ENCODE peak calls at places on chromosomes 1 and 21, in four cellular contexts. One of them, this sample, is unnamed.

GRCh38 chr1:209010831-209011230 is 572.7 kb upstream of the CAMK1G start:
- DNase-seq in K562: no peak
- DNase-seq in IMR-90: no peak
- DNase-seq in GM12878: no peak
- DNase-seq in this sample: no peak

GRCh38 chr21:14382486-14382834 is 486 bp downstream of the HSPA13 start:
- DNase-seq in IMR-90: peak
- DNase-seq in GM12878: no peak
- DNase-seq in K562: no peak
- DNase-seq in this sample: no peak

GRCh38 chr21:39676054-39676771 is 63.5 kb downstream of the B3GALT5 start:
- DNase-seq in K562: no peak
- DNase-seq in GM12878: peak
- DNase-seq in IMR-90: no peak
- DNase-seq in this sample: peak

GRCh38 chr1:243942196-243943150 is 92.4 kb upstream of the AKT3 start:
- DNase-seq in K562: no peak
- DNase-seq in IMR-90: no peak
- DNase-seq in GM12878: no peak
- DNase-seq in this sample: no peak

GRCh38 chr1:30409476-30410152 is 313.8 kb downstream of the MATN1 start:
- DNase-seq in IMR-90: no peak
- DNase-seq in K562: no peak
- DNase-seq in GM12878: no peak
- DNase-seq in this sample: no peak

GRCh38 chr1:64242895-64243756 is 39.7 kb downstream of the UBE2U start:
- DNase-seq in GM12878: no peak
- DNase-seq in IMR-90: peak
- DNase-seq in K562: peak
- DNase-seq in this sample: no peak

GRCh38 chr21:45074818-45075605 is 632 bp downstream of the ADARB1 start:
- DNase-seq in GM12878: no peak
- DNase-seq in K562: peak
- DNase-seq in IMR-90: no peak
- DNase-seq in this sample: no peak

GRCh38 chr1:27981146-27981545 is 21.4 kb downstream of the XKR8 start:
- DNase-seq in K562: no peak
- DNase-seq in GM12878: no peak
- DNase-seq in IMR-90: no peak
- DNase-seq in this sample: no peak

GRCh38 chr1:66383602-66384001 is 150.4 kb upstream of the SGIP1 start:
- DNase-seq in K562: no peak
- DNase-seq in IMR-90: no peak
- DNase-seq in GM12878: no peak
- DNase-seq in this sample: no peak

GRCh38 chr1:23718482-23718881 is 24.8 kb upstream of the ELOA start:
- DNase-seq in K562: peak
- DNase-seq in IMR-90: peak
- DNase-seq in GM12878: no peak
- DNase-seq in this sample: peak

GRCh38 chr1:187985145-187985896 is 1156.6 kb downstream of the PLA2G4A start:
- DNase-seq in K562: no peak
- DNase-seq in IMR-90: no peak
- DNase-seq in GM12878: peak
- DNase-seq in this sample: no peak

GRCh38 chr1:180387413-180387812 is 115.0 kb downstream of the ACBD6 start:
- DNase-seq in IMR-90: no peak
- DNase-seq in GM12878: no peak
- DNase-seq in K562: no peak
- DNase-seq in this sample: no peak

GRCh38 chr1:159076753-159077656 is at the start of gene AIM2:
- DNase-seq in GM12878: peak
- DNase-seq in K562: peak
- DNase-seq in IMR-90: no peak
- DNase-seq in this sample: no peak

GRCh38 chr1:234309598-234310459 is 63.4 kb upstream of the COA6 start:
- DNase-seq in GM12878: no peak
- DNase-seq in IMR-90: peak
- DNase-seq in K562: peak
- DNase-seq in this sample: peak

GRCh38 chr21:44618909-44619308 is 7.0 kb downstream of the KRTAP10-8 start:
- DNase-seq in GM12878: no peak
- DNase-seq in IMR-90: no peak
- DNase-seq in K562: no peak
- DNase-seq in this sample: no peak

GRCh38 chr1:244653439-244654283 is 735 bp downstream of the DESI2 start:
- DNase-seq in GM12878: no peak
- DNase-seq in K562: no peak
- DNase-seq in IMR-90: peak
- DNase-seq in this sample: peak

GRCh38 chr1:220825819-220826551 is 39.3 kb downstream of the MTARC1 start:
- DNase-seq in GM12878: no peak
- DNase-seq in IMR-90: no peak
- DNase-seq in K562: no peak
- DNase-seq in this sample: no peak

GRCh38 chr1:224182866-224183590 is at the start of gene DEGS1:
- DNase-seq in IMR-90: peak
- DNase-seq in GM12878: no peak
- DNase-seq in K562: peak
- DNase-seq in this sample: peak

GRCh38 chr1:96978867-96979266 is 257.3 kb downstream of the PTBP2 start:
- DNase-seq in K562: no peak
- DNase-seq in GM12878: no peak
- DNase-seq in IMR-90: no peak
- DNase-seq in this sample: no peak

GRCh38 chr21:42006765-42007164 is 3.4 kb downstream of the ZBTB21 start:
- DNase-seq in K562: no peak
- DNase-seq in IMR-90: no peak
- DNase-seq in GM12878: no peak
- DNase-seq in this sample: no peak

GRCh38 chr1:244796719-244797406 is 38.6 kb upstream of the COX20 start:
- DNase-seq in K562: peak
- DNase-seq in IMR-90: peak
- DNase-seq in GM12878: no peak
- DNase-seq in this sample: peak

GRCh38 chr1:54109131-54110105 is 43.4 kb downstream of the CDCP2 start:
- DNase-seq in IMR-90: peak
- DNase-seq in K562: no peak
- DNase-seq in GM12878: no peak
- DNase-seq in this sample: no peak

GRCh38 chr1:245860681-245861552 is 646.2 kb downstream of the SMYD3 start:
- DNase-seq in GM12878: no peak
- DNase-seq in K562: no peak
- DNase-seq in IMR-90: peak
- DNase-seq in this sample: no peak

GRCh38 chr1:186681136-186681535 is 913 bp upstream of the PTGS2 start:
- DNase-seq in GM12878: no peak
- DNase-seq in IMR-90: peak
- DNase-seq in K562: no peak
- DNase-seq in this sample: no peak

GRCh38 chr1:25616932-25617625 is 488 bp downstream of the MAN1C1 start:
- DNase-seq in GM12878: no peak
- DNase-seq in K562: peak
- DNase-seq in IMR-90: no peak
- DNase-seq in this sample: no peak

GRCh38 chr1:184959626-184960025 is 14.7 kb downstream of the NIBAN1 start:
- DNase-seq in K562: no peak
- DNase-seq in IMR-90: no peak
- DNase-seq in GM12878: no peak
- DNase-seq in this sample: no peak

GRCh38 chr21:38319781-38320180 is 63.0 kb downstream of the KCNJ15 start:
- DNase-seq in IMR-90: peak
- DNase-seq in K562: no peak
- DNase-seq in GM12878: no peak
- DNase-seq in this sample: no peak

GRCh38 chr1:25854554-25854953 is 4.7 kb downstream of the AUNIP start:
- DNase-seq in GM12878: no peak
- DNase-seq in K562: no peak
- DNase-seq in IMR-90: no peak
- DNase-seq in this sample: no peak

GRCh38 chr1:109131059-109131458 is 17.1 kb downstream of the ELAPOR1 start:
- DNase-seq in IMR-90: no peak
- DNase-seq in GM12878: no peak
- DNase-seq in K562: no peak
- DNase-seq in this sample: no peak

GRCh38 chr1:228280961-228281591 is 73.2 kb downstream of the OBSCN start:
- DNase-seq in GM12878: no peak
- DNase-seq in K562: no peak
- DNase-seq in IMR-90: no peak
- DNase-seq in this sample: no peak

GRCh38 chr1:228283043-228283371 is 75.2 kb downstream of the OBSCN start:
- DNase-seq in K562: peak
- DNase-seq in GM12878: no peak
- DNase-seq in IMR-90: no peak
- DNase-seq in this sample: no peak

GRCh38 chr1:228280106-228280901 is 72.5 kb downstream of the OBSCN start:
- DNase-seq in GM12878: no peak
- DNase-seq in IMR-90: no peak
- DNase-seq in K562: no peak
- DNase-seq in this sample: no peak

GRCh38 chr1:228282329-228283042 is 74.6 kb downstream of the OBSCN start:
- DNase-seq in K562: no peak
- DNase-seq in IMR-90: peak
- DNase-seq in GM12878: no peak
- DNase-seq in this sample: no peak

GRCh38 chr1:228281631-228282328 is 73.9 kb downstream of the OBSCN start:
- DNase-seq in K562: no peak
- DNase-seq in IMR-90: no peak
- DNase-seq in GM12878: no peak
- DNase-seq in this sample: no peak
- TF ChIP-seq ELK1 in K562: no peak
- TF ChIP-seq ELK1 in IMR-90: no peak
- TF ChIP-seq ELK1 in GM12878: no peak
- TF ChIP-seq ELK1 in this sample: no peak

DNA sequence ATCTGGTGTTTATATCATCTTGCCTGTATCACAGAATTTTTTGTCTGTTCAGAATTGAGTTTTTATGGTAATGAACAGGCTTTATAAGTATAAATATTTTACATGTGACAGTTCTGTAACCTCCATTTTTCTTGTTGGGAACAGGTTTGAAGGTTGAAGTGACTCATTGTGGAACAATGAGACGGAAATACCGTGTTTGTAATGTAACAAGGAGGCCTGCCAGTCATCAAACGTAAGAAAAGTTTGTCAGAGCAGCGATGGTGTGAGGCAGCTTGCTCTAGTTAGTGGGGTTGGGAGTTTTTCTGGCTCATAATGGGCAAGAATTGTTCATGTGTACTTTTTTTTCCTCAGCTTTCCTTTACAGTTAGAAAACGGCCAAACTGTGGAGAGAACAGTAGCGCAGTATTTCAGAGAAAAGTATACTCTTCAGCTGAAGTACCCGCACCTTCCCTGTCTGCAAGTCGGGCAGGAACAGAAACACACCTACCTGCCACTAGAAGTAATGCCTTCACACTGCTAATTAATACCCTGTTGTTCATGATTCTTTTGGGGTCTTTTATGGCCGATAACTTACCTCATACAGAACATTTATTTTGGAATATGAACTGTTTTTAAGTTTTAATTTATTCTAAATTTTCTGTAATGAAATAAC is 75.2 kb upstream of the TEKT2 start:
- DNase-seq in IMR-90: peak
- DNase-seq in K562: no peak
- DNase-seq in GM12878: no peak
- DNase-seq in this sample: peak
- TF ChIP-seq ELK1 in IMR-90: no peak
- TF ChIP-seq ELK1 in K562: no peak
- TF ChIP-seq ELK1 in GM12878: no peak
- TF ChIP-seq ELK1 in this sample: no peak

GRCh38 chr1:2201062-2201461 is 6.5 kb upstream of the FAAP20 start:
- DNase-seq in GM12878: no peak
- DNase-seq in K562: no peak
- DNase-seq in IMR-90: no peak
- DNase-seq in this sample: no peak
- TF ChIP-seq ELK1 in GM12878: no peak
- TF ChIP-seq ELK1 in K562: no peak
- TF ChIP-seq ELK1 in IMR-90: no peak
- TF ChIP-seq ELK1 in this sample: no peak

GRCh38 chr1:101221945-101222429 is 14.8 kb upstream of the S1PR1 start:
- DNase-seq in IMR-90: no peak
- DNase-seq in K562: no peak
- DNase-seq in GM12878: peak
- DNase-seq in this sample: no peak
- TF ChIP-seq ELK1 in IMR-90: no peak
- TF ChIP-seq ELK1 in K562: no peak
- TF ChIP-seq ELK1 in GM12878: no peak
- TF ChIP-seq ELK1 in this sample: no peak

DNA sequence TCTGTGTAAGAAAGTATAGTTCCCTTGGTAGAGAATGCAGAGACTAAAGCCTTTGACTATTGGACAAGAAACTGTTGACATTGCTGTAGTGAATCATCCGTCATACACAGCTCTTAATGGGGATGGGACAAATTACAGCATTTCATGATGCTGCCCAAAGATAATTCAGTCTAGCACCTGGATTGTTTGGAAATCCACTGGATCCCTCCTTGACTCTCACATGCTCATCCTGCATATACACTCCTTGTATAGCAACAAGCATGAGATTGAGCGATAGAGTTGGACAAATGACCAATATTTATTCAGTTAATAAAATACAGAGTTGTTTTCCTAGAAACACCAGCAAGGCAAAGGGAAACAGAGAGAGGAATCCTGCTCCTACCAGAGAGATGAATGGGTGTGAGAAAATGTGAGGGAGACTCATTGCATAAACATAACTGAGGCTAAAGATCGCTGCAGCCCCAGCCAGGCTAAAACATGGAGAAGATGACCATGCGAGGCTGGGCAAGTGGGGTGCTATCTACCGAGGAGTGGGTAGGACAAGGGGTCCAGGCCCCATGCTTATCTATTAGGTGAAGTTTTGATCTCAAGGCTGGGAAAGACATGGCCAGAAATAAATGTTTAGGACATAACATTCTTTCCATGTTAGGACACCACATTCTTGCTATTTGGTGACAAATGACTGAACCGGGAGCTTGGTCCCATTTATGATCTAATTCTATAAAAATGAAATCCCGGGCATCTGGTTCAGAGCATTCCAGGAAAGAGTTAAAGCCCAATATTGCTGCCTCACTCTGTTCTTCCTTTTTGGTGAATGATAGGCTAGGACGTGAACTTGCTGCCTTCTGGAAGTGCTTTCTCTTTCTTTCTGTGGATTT is 153.2 kb downstream of the TGFB2 start:
- DNase-seq in IMR-90: peak
- DNase-seq in K562: no peak
- DNase-seq in GM12878: no peak
- DNase-seq in this sample: peak
- TF ChIP-seq ELK1 in IMR-90: no peak
- TF ChIP-seq ELK1 in K562: no peak
- TF ChIP-seq ELK1 in GM12878: no peak
- TF ChIP-seq ELK1 in this sample: no peak

DNA sequence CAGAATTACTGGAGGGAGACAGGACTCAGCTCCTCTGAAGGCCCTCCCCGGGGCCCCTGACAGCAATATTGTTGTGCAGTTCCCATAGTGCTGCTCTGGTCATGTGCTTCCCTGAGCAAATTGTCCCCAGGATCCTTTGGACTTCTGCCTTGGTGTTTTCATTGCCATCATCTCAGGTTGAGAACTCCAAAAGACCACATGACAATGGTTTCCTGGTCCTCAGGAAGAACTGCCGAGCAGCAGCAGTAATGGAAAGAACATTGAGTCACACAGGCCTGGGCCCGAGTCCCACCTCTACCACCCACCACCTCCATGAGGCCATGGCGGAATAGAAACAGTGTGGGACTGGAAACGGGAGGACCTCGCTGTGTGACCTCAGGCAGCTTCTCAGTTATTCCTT is 6.3 kb upstream of the CTTNBP2NL start:
- DNase-seq in IMR-90: no peak
- DNase-seq in K562: no peak
- DNase-seq in GM12878: no peak
- DNase-seq in this sample: no peak
- TF ChIP-seq ELK1 in IMR-90: no peak
- TF ChIP-seq ELK1 in K562: no peak
- TF ChIP-seq ELK1 in GM12878: no peak
- TF ChIP-seq ELK1 in this sample: no peak

This sample was measured in A549.